ENCODE peak calls at places on chromosomes 5 and 9, in eight cellular contexts. One of them, this sample, is unnamed.

GRCh38 chr5:156755421-156756087 is 94.5 kb upstream of the PPP1R2B start:
- DNase-seq in NCI-H2081: no peak
- DNase-seq in islet precursor cell: peak
- DNase-seq in uterus: no peak
- DNase-seq in GM13977: no peak
- DNase-seq in iris pigment epithelial cell: no peak
- DNase-seq in fibroblast of mammary gland: no peak
- DNase-seq in NT2/D1: no peak
- DNase-seq in this sample: no peak

GRCh38 chr5:5793560-5793959 is 371.1 kb downstream of the ICE1 start:
- DNase-seq in NT2/D1: no peak
- DNase-seq in uterus: no peak
- DNase-seq in islet precursor cell: no peak
- DNase-seq in GM13977: no peak
- DNase-seq in fibroblast of mammary gland: no peak
- DNase-seq in iris pigment epithelial cell: no peak
- DNase-seq in NCI-H2081: no peak
- DNase-seq in this sample: no peak

GRCh38 chr5:133287500-133287899 is 235.7 kb downstream of the HSPA4 start:
- DNase-seq in NCI-H2081: no peak
- DNase-seq in NT2/D1: peak
- DNase-seq in islet precursor cell: peak
- DNase-seq in iris pigment epithelial cell: peak
- DNase-seq in uterus: peak
- DNase-seq in GM13977: peak
- DNase-seq in fibroblast of mammary gland: peak
- DNase-seq in this sample: peak

GRCh38 chr9:123947326-123947725 is 17.4 kb upstream of the DENND1A start:
- DNase-seq in fibroblast of mammary gland: no peak
- DNase-seq in iris pigment epithelial cell: no peak
- DNase-seq in islet precursor cell: no peak
- DNase-seq in uterus: no peak
- DNase-seq in NCI-H2081: no peak
- DNase-seq in NT2/D1: no peak
- DNase-seq in GM13977: no peak
- DNase-seq in this sample: no peak

GRCh38 chr5:158382473-158382872 is 523.5 kb upstream of the CLINT1 start:
- DNase-seq in uterus: peak
- DNase-seq in NCI-H2081: no peak
- DNase-seq in islet precursor cell: peak
- DNase-seq in NT2/D1: no peak
- DNase-seq in GM13977: peak
- DNase-seq in fibroblast of mammary gland: peak
- DNase-seq in iris pigment epithelial cell: peak
- DNase-seq in this sample: no peak

GRCh38 chr9:3903273-3903672 is 377.5 kb upstream of the RFX3 start:
- DNase-seq in NCI-H2081: peak
- DNase-seq in GM13977: no peak
- DNase-seq in islet precursor cell: no peak
- DNase-seq in NT2/D1: no peak
- DNase-seq in iris pigment epithelial cell: no peak
- DNase-seq in uterus: no peak
- DNase-seq in fibroblast of mammary gland: no peak
- DNase-seq in this sample: no peak

GRCh38 chr5:68420476-68421344 is 205.2 kb downstream of the PIK3R1 start:
- DNase-seq in islet precursor cell: no peak
- DNase-seq in uterus: peak
- DNase-seq in NCI-H2081: no peak
- DNase-seq in NT2/D1: no peak
- DNase-seq in fibroblast of mammary gland: no peak
- DNase-seq in iris pigment epithelial cell: no peak
- DNase-seq in GM13977: no peak
- DNase-seq in this sample: no peak

GRCh38 chr5:78300464-78301045 is 6.1 kb upstream of the AP3B1 start:
- DNase-seq in fibroblast of mammary gland: peak
- DNase-seq in islet precursor cell: no peak
- DNase-seq in GM13977: no peak
- DNase-seq in iris pigment epithelial cell: peak
- DNase-seq in uterus: no peak
- DNase-seq in NT2/D1: no peak
- DNase-seq in NCI-H2081: no peak
- DNase-seq in this sample: no peak

GRCh38 chr5:140324834-140325195 is 21.6 kb downstream of the HBEGF start:
- DNase-seq in NCI-H2081: no peak
- DNase-seq in NT2/D1: no peak
- DNase-seq in uterus: no peak
- DNase-seq in GM13977: no peak
- DNase-seq in iris pigment epithelial cell: peak
- DNase-seq in fibroblast of mammary gland: peak
- DNase-seq in islet precursor cell: no peak
- DNase-seq in this sample: no peak

GRCh38 chr5:8676731-8677130 is 807.8 kb downstream of the MTRR start:
- DNase-seq in GM13977: no peak
- DNase-seq in iris pigment epithelial cell: peak
- DNase-seq in NT2/D1: no peak
- DNase-seq in islet precursor cell: no peak
- DNase-seq in uterus: no peak
- DNase-seq in NCI-H2081: no peak
- DNase-seq in fibroblast of mammary gland: peak
- DNase-seq in this sample: no peak

GRCh38 chr9:129983891-129984290 is 59.1 kb downstream of the FNBP1 start:
- DNase-seq in NT2/D1: no peak
- DNase-seq in fibroblast of mammary gland: peak
- DNase-seq in iris pigment epithelial cell: peak
- DNase-seq in uterus: no peak
- DNase-seq in GM13977: no peak
- DNase-seq in NCI-H2081: no peak
- DNase-seq in islet precursor cell: no peak
- DNase-seq in this sample: no peak

GRCh38 chr9:122900791-122901190 is 4.4 kb downstream of the RC3H2 start:
- DNase-seq in NCI-H2081: no peak
- DNase-seq in GM13977: peak
- DNase-seq in NT2/D1: no peak
- DNase-seq in islet precursor cell: no peak
- DNase-seq in uterus: no peak
- DNase-seq in fibroblast of mammary gland: peak
- DNase-seq in iris pigment epithelial cell: peak
- DNase-seq in this sample: no peak

GRCh38 chr9:38622083-38622674 is 1.8 kb upstream of the ANKRD18A start:
- DNase-seq in NT2/D1: no peak
- DNase-seq in fibroblast of mammary gland: no peak
- DNase-seq in GM13977: no peak
- DNase-seq in iris pigment epithelial cell: no peak
- DNase-seq in NCI-H2081: peak
- DNase-seq in uterus: no peak
- DNase-seq in islet precursor cell: peak
- DNase-seq in this sample: no peak

GRCh38 chr5:179803651-179804598 is 2.7 kb downstream of the MGAT4B start:
- DNase-seq in uterus: no peak
- DNase-seq in GM13977: peak
- DNase-seq in islet precursor cell: no peak
- DNase-seq in NT2/D1: no peak
- DNase-seq in NCI-H2081: peak
- DNase-seq in fibroblast of mammary gland: peak
- DNase-seq in iris pigment epithelial cell: no peak
- DNase-seq in this sample: peak

GRCh38 chr5:146722361-146722779 is 156.2 kb downstream of the PPP2R2B start:
- DNase-seq in iris pigment epithelial cell: peak
- DNase-seq in NT2/D1: no peak
- DNase-seq in uterus: no peak
- DNase-seq in GM13977: no peak
- DNase-seq in fibroblast of mammary gland: peak
- DNase-seq in islet precursor cell: no peak
- DNase-seq in NCI-H2081: no peak
- DNase-seq in this sample: no peak

GRCh38 chr5:91670565-91670964 is 287.4 kb upstream of the ARRDC3 start:
- DNase-seq in fibroblast of mammary gland: no peak
- DNase-seq in NCI-H2081: no peak
- DNase-seq in NT2/D1: no peak
- DNase-seq in iris pigment epithelial cell: no peak
- DNase-seq in GM13977: no peak
- DNase-seq in uterus: no peak
- DNase-seq in islet precursor cell: no peak
- DNase-seq in this sample: no peak

GRCh38 chr9:15725953-15726352 is 173.1 kb downstream of the CCDC171 start:
- DNase-seq in NT2/D1: no peak
- DNase-seq in NCI-H2081: no peak
- DNase-seq in fibroblast of mammary gland: peak
- DNase-seq in uterus: no peak
- DNase-seq in iris pigment epithelial cell: no peak
- DNase-seq in GM13977: no peak
- DNase-seq in islet precursor cell: no peak
- DNase-seq in this sample: no peak

GRCh38 chr5:151661968-151662732 is 24.6 kb downstream of the SPARC start:
- DNase-seq in iris pigment epithelial cell: no peak
- DNase-seq in GM13977: peak
- DNase-seq in islet precursor cell: no peak
- DNase-seq in NT2/D1: no peak
- DNase-seq in NCI-H2081: no peak
- DNase-seq in uterus: no peak
- DNase-seq in fibroblast of mammary gland: no peak
- DNase-seq in this sample: no peak

GRCh38 chr5:56766926-56767325 is 48.4 kb upstream of the MAP3K1 start:
- DNase-seq in fibroblast of mammary gland: no peak
- DNase-seq in iris pigment epithelial cell: no peak
- DNase-seq in NCI-H2081: no peak
- DNase-seq in islet precursor cell: no peak
- DNase-seq in uterus: no peak
- DNase-seq in GM13977: no peak
- DNase-seq in NT2/D1: no peak
- DNase-seq in this sample: no peak

GRCh38 chr9:90421786-90422185 is 220.8 kb downstream of the DIRAS2 start:
- DNase-seq in GM13977: no peak
- DNase-seq in uterus: no peak
- DNase-seq in NT2/D1: no peak
- DNase-seq in NCI-H2081: no peak
- DNase-seq in fibroblast of mammary gland: no peak
- DNase-seq in iris pigment epithelial cell: no peak
- DNase-seq in islet precursor cell: no peak
- DNase-seq in this sample: no peak

GRCh38 chr9:95150903-95151302 is 166.6 kb downstream of the FANCC start:
- DNase-seq in fibroblast of mammary gland: no peak
- DNase-seq in islet precursor cell: no peak
- DNase-seq in NT2/D1: no peak
- DNase-seq in NCI-H2081: no peak
- DNase-seq in GM13977: no peak
- DNase-seq in uterus: no peak
- DNase-seq in iris pigment epithelial cell: no peak
- DNase-seq in this sample: no peak

GRCh38 chr9:115395511-115396021 is 277.6 kb upstream of the TNC start:
- DNase-seq in GM13977: no peak
- DNase-seq in NCI-H2081: no peak
- DNase-seq in fibroblast of mammary gland: peak
- DNase-seq in islet precursor cell: no peak
- DNase-seq in uterus: no peak
- DNase-seq in NT2/D1: no peak
- DNase-seq in iris pigment epithelial cell: no peak
- DNase-seq in this sample: no peak

GRCh38 chr5:24621809-24622208 is 23.0 kb downstream of the CDH10 start:
- DNase-seq in islet precursor cell: no peak
- DNase-seq in fibroblast of mammary gland: no peak
- DNase-seq in uterus: no peak
- DNase-seq in GM13977: no peak
- DNase-seq in NT2/D1: no peak
- DNase-seq in iris pigment epithelial cell: peak
- DNase-seq in NCI-H2081: no peak
- DNase-seq in this sample: no peak

GRCh38 chr5:33470544-33470943 is 29.8 kb downstream of the TARS1 start:
- DNase-seq in islet precursor cell: no peak
- DNase-seq in NCI-H2081: peak
- DNase-seq in uterus: no peak
- DNase-seq in iris pigment epithelial cell: peak
- DNase-seq in NT2/D1: no peak
- DNase-seq in fibroblast of mammary gland: peak
- DNase-seq in GM13977: peak
- DNase-seq in this sample: no peak

GRCh38 chr5:159975462-159976019 is 33.4 kb upstream of the TTC1 start:
- DNase-seq in iris pigment epithelial cell: peak
- DNase-seq in GM13977: no peak
- DNase-seq in uterus: no peak
- DNase-seq in NT2/D1: no peak
- DNase-seq in NCI-H2081: no peak
- DNase-seq in islet precursor cell: peak
- DNase-seq in fibroblast of mammary gland: peak
- DNase-seq in this sample: no peak

GRCh38 chr9:34501889-34502425 is 20.8 kb downstream of the ENHO start:
- DNase-seq in fibroblast of mammary gland: peak
- DNase-seq in NCI-H2081: no peak
- DNase-seq in iris pigment epithelial cell: peak
- DNase-seq in GM13977: no peak
- DNase-seq in uterus: peak
- DNase-seq in NT2/D1: no peak
- DNase-seq in islet precursor cell: no peak
- DNase-seq in this sample: no peak

GRCh38 chr9:107213561-107214028 is 69.5 kb upstream of the RAD23B start:
- DNase-seq in GM13977: peak
- DNase-seq in uterus: no peak
- DNase-seq in NCI-H2081: no peak
- DNase-seq in iris pigment epithelial cell: peak
- DNase-seq in NT2/D1: no peak
- DNase-seq in fibroblast of mammary gland: peak
- DNase-seq in islet precursor cell: peak
- DNase-seq in this sample: peak

GRCh38 chr9:69249337-69249736 is 75.3 kb downstream of the TJP2 start:
- DNase-seq in NCI-H2081: no peak
- DNase-seq in iris pigment epithelial cell: peak
- DNase-seq in fibroblast of mammary gland: peak
- DNase-seq in GM13977: no peak
- DNase-seq in NT2/D1: no peak
- DNase-seq in islet precursor cell: peak
- DNase-seq in uterus: no peak
- DNase-seq in this sample: no peak

GRCh38 chr5:144406463-144406862 is 235.8 kb downstream of the KCTD16 start:
- DNase-seq in iris pigment epithelial cell: no peak
- DNase-seq in fibroblast of mammary gland: no peak
- DNase-seq in NT2/D1: no peak
- DNase-seq in GM13977: no peak
- DNase-seq in uterus: no peak
- DNase-seq in NCI-H2081: no peak
- DNase-seq in islet precursor cell: no peak
- DNase-seq in this sample: no peak

GRCh38 chr5:82335807-82336206 is 57.7 kb upstream of the RPS23 start:
- DNase-seq in fibroblast of mammary gland: peak
- DNase-seq in NCI-H2081: no peak
- DNase-seq in iris pigment epithelial cell: no peak
- DNase-seq in GM13977: no peak
- DNase-seq in islet precursor cell: no peak
- DNase-seq in uterus: no peak
- DNase-seq in NT2/D1: no peak
- DNase-seq in this sample: no peak

GRCh38 chr5:14457475-14457874 is 124.1 kb upstream of the OTULINL start:
- DNase-seq in NCI-H2081: peak
- DNase-seq in iris pigment epithelial cell: no peak
- DNase-seq in GM13977: no peak
- DNase-seq in NT2/D1: no peak
- DNase-seq in uterus: no peak
- DNase-seq in fibroblast of mammary gland: no peak
- DNase-seq in islet precursor cell: no peak
- DNase-seq in this sample: no peak

GRCh38 chr9:136653323-136654064 is 9.2 kb upstream of the EGFL7 start:
- DNase-seq in uterus: no peak
- DNase-seq in islet precursor cell: no peak
- DNase-seq in GM13977: no peak
- DNase-seq in fibroblast of mammary gland: no peak
- DNase-seq in NT2/D1: no peak
- DNase-seq in iris pigment epithelial cell: no peak
- DNase-seq in NCI-H2081: no peak
- DNase-seq in this sample: no peak

GRCh38 chr5:124655211-124655880 is 91.1 kb downstream of the ZNF608 start:
- DNase-seq in GM13977: no peak
- DNase-seq in NCI-H2081: peak
- DNase-seq in islet precursor cell: no peak
- DNase-seq in fibroblast of mammary gland: peak
- DNase-seq in iris pigment epithelial cell: peak
- DNase-seq in NT2/D1: no peak
- DNase-seq in uterus: no peak
- DNase-seq in this sample: no peak

GRCh38 chr5:75348241-75348640 is 11.2 kb downstream of the HMGCR start:
- DNase-seq in NT2/D1: no peak
- DNase-seq in GM13977: no peak
- DNase-seq in iris pigment epithelial cell: peak
- DNase-seq in fibroblast of mammary gland: peak
- DNase-seq in uterus: no peak
- DNase-seq in islet precursor cell: no peak
- DNase-seq in NCI-H2081: no peak
- DNase-seq in this sample: no peak

This sample was measured in T-cell.